ENCODE peak calls at places on chromosome 2, in eight cellular contexts. One of them, this sample, is unnamed.

GRCh38 chr2:13289310-13289709 is 572.6 kb downstream of the TRIB2 start:
- DNase-seq in tibial nerve: no peak
- DNase-seq in aorta: no peak
- DNase-seq in colonic mucosa: no peak
- DNase-seq in lower lobe of right lung: no peak
- DNase-seq in Karpas-422: no peak
- DNase-seq in neuronal stem cell: no peak
- DNase-seq in heart left ventricle: no peak
- DNase-seq in this sample: no peak

GRCh38 chr2:127069003-127069402 is 38.0 kb downstream of the BIN1 start:
- DNase-seq in tibial nerve: no peak
- DNase-seq in aorta: no peak
- DNase-seq in colonic mucosa: no peak
- DNase-seq in lower lobe of right lung: no peak
- DNase-seq in Karpas-422: no peak
- DNase-seq in neuronal stem cell: no peak
- DNase-seq in heart left ventricle: no peak
- DNase-seq in this sample: no peak

GRCh38 chr2:142041996-142042395 is 88.8 kb downstream of the LRP1B start:
- DNase-seq in tibial nerve: no peak
- DNase-seq in aorta: no peak
- DNase-seq in colonic mucosa: no peak
- DNase-seq in lower lobe of right lung: no peak
- DNase-seq in Karpas-422: no peak
- DNase-seq in neuronal stem cell: no peak
- DNase-seq in heart left ventricle: no peak
- DNase-seq in this sample: no peak

GRCh38 chr2:125313806-125314205 is 1288.7 kb downstream of the CNTNAP5 start:
- DNase-seq in tibial nerve: no peak
- DNase-seq in aorta: no peak
- DNase-seq in colonic mucosa: no peak
- DNase-seq in lower lobe of right lung: no peak
- DNase-seq in Karpas-422: no peak
- DNase-seq in neuronal stem cell: no peak
- DNase-seq in heart left ventricle: no peak
- DNase-seq in this sample: no peak

GRCh38 chr2:28366496-28367282 is 26.0 kb upstream of the FOSL2 start:
- DNase-seq in tibial nerve: no peak
- DNase-seq in aorta: no peak
- DNase-seq in colonic mucosa: peak; percentile 80
- DNase-seq in lower lobe of right lung: no peak
- DNase-seq in Karpas-422: no peak
- DNase-seq in neuronal stem cell: no peak
- DNase-seq in heart left ventricle: no peak
- DNase-seq in this sample: no peak

GRCh38 chr2:215880970-215881369 is 132.4 kb downstream of the MREG start:
- DNase-seq in tibial nerve: no peak
- DNase-seq in aorta: no peak
- DNase-seq in colonic mucosa: no peak
- DNase-seq in lower lobe of right lung: no peak
- DNase-seq in Karpas-422: peak; percentile 52
- DNase-seq in neuronal stem cell: no peak
- DNase-seq in heart left ventricle: no peak
- DNase-seq in this sample: no peak

GRCh38 chr2:71928734-71929481 is 218.8 kb downstream of the CYP26B1 start:
- DNase-seq in tibial nerve: no peak
- DNase-seq in aorta: no peak
- DNase-seq in colonic mucosa: no peak
- DNase-seq in lower lobe of right lung: no peak
- DNase-seq in Karpas-422: no peak
- DNase-seq in neuronal stem cell: no peak
- DNase-seq in heart left ventricle: no peak
- DNase-seq in this sample: no peak

GRCh38 chr2:33835926-33836325 is 236.8 kb upstream of the FAM98A start:
- DNase-seq in tibial nerve: no peak
- DNase-seq in aorta: no peak
- DNase-seq in colonic mucosa: no peak
- DNase-seq in lower lobe of right lung: no peak
- DNase-seq in Karpas-422: no peak
- DNase-seq in neuronal stem cell: no peak
- DNase-seq in heart left ventricle: no peak
- DNase-seq in this sample: no peak

GRCh38 chr2:8416836-8417832 is 264.7 kb upstream of the ID2 start:
- DNase-seq in tibial nerve: no peak
- DNase-seq in aorta: no peak
- DNase-seq in colonic mucosa: no peak
- DNase-seq in lower lobe of right lung: no peak
- DNase-seq in Karpas-422: no peak
- DNase-seq in neuronal stem cell: no peak
- DNase-seq in heart left ventricle: no peak
- DNase-seq in this sample: no peak

GRCh38 chr2:29657674-29658073 is 263.7 kb downstream of the ALK start:
- DNase-seq in tibial nerve: no peak
- DNase-seq in aorta: no peak
- DNase-seq in colonic mucosa: no peak
- DNase-seq in lower lobe of right lung: no peak
- DNase-seq in Karpas-422: no peak
- DNase-seq in neuronal stem cell: no peak
- DNase-seq in heart left ventricle: no peak
- DNase-seq in this sample: no peak

GRCh38 chr2:176297737-176298136 is 28.5 kb downstream of the MTX2 start:
- DNase-seq in tibial nerve: no peak
- DNase-seq in aorta: no peak
- DNase-seq in colonic mucosa: no peak
- DNase-seq in lower lobe of right lung: no peak
- DNase-seq in Karpas-422: no peak
- DNase-seq in neuronal stem cell: no peak
- DNase-seq in heart left ventricle: no peak
- DNase-seq in this sample: no peak

GRCh38 chr2:181183878-181184553 is 203.6 kb downstream of the UBE2E3 start:
- DNase-seq in tibial nerve: no peak
- DNase-seq in aorta: no peak
- DNase-seq in colonic mucosa: no peak
- DNase-seq in lower lobe of right lung: no peak
- DNase-seq in Karpas-422: peak; percentile 86
- DNase-seq in neuronal stem cell: no peak
- DNase-seq in heart left ventricle: no peak
- DNase-seq in this sample: peak; percentile 65

GRCh38 chr2:26189123-26189522 is 16.2 kb downstream of the GAREM2 start:
- DNase-seq in tibial nerve: no peak
- DNase-seq in aorta: no peak
- DNase-seq in colonic mucosa: no peak
- DNase-seq in lower lobe of right lung: no peak
- DNase-seq in Karpas-422: no peak
- DNase-seq in neuronal stem cell: no peak
- DNase-seq in heart left ventricle: no peak
- DNase-seq in this sample: no peak
- H3K36me3 ChIP-seq in tibial nerve: no peaks in the 10 kb centered on the region
- H3K36me3 ChIP-seq in aorta: peaks cover 4% of the 10 kb centered on the region
- H3K36me3 ChIP-seq in colonic mucosa: peaks cover 2% of the 10 kb centered on the region
- H3K36me3 ChIP-seq in lower lobe of right lung: peaks cover 42% of the 10 kb centered on the region
- H3K36me3 ChIP-seq in Karpas-422: peaks cover 3% of the 10 kb centered on the region
- H3K36me3 ChIP-seq in neuronal stem cell: peaks cover 88% of the 10 kb centered on the region
- H3K36me3 ChIP-seq in heart left ventricle: peaks cover 9% of the 10 kb centered on the region
- H3K36me3 ChIP-seq in this sample: peaks cover 38% of the 10 kb centered on the region

GRCh38 chr2:69464575-69464974 is 27.3 kb upstream of the NFU1 start:
- DNase-seq in tibial nerve: peak; percentile 16
- DNase-seq in aorta: no peak
- DNase-seq in colonic mucosa: no peak
- DNase-seq in lower lobe of right lung: no peak
- DNase-seq in Karpas-422: no peak
- DNase-seq in neuronal stem cell: no peak
- DNase-seq in heart left ventricle: no peak
- DNase-seq in this sample: no peak
- H3K4me1 ChIP-seq in tibial nerve: peaks cover 18% of the 10 kb centered on the region
- H3K4me1 ChIP-seq in aorta: peaks cover 4% of the 10 kb centered on the region
- H3K4me1 ChIP-seq in colonic mucosa: no peaks in the 10 kb centered on the region
- H3K4me1 ChIP-seq in lower lobe of right lung: no peaks in the 10 kb centered on the region
- H3K4me1 ChIP-seq in Karpas-422: no peaks in the 10 kb centered on the region
- H3K4me1 ChIP-seq in neuronal stem cell: no peaks in the 10 kb centered on the region
- H3K4me1 ChIP-seq in heart left ventricle: peaks cover 13% of the 10 kb centered on the region
- H3K4me1 ChIP-seq in this sample: no peaks in the 10 kb centered on the region

DNA sequence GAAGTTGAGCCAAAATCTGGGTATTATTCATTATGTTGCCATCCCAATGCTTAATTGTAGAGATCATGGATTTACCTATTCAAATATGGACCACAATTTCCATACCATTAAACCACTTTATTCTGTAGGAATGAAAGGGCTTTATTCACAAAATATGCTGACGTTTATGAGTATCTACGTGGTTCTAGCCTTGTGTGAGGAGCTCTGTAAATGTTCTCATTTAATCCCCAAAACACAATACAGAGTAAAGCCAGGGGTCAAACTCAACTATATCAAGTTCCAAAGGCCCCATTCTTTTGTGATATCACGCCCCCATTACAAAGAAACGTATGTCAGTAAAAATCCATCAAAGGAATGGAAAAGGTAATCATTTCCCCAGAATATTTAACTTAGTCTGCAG is 61.9 kb downstream of the ANTXR1 start:
- DNase-seq in tibial nerve: no peak
- DNase-seq in aorta: no peak
- DNase-seq in colonic mucosa: no peak
- DNase-seq in lower lobe of right lung: no peak
- DNase-seq in Karpas-422: no peak
- DNase-seq in neuronal stem cell: no peak
- DNase-seq in heart left ventricle: no peak
- DNase-seq in this sample: no peak
- H3K36me3 ChIP-seq in tibial nerve: no peaks in the 10 kb centered on the region
- H3K36me3 ChIP-seq in aorta: peaks cover 10% of the 10 kb centered on the region
- H3K36me3 ChIP-seq in colonic mucosa: no peaks in the 10 kb centered on the region
- H3K36me3 ChIP-seq in lower lobe of right lung: peaks cover 11% of the 10 kb centered on the region
- H3K36me3 ChIP-seq in Karpas-422: no peaks in the 10 kb centered on the region
- H3K36me3 ChIP-seq in neuronal stem cell: peaks cover 90% of the 10 kb centered on the region
- H3K36me3 ChIP-seq in heart left ventricle: no peaks in the 10 kb centered on the region
- H3K36me3 ChIP-seq in this sample: no peaks in the 10 kb centered on the region

GRCh38 chr2:104858325-104858978 is 4.5 kb downstream of the POU3F3 start:
- DNase-seq in tibial nerve: no peak
- DNase-seq in aorta: no peak
- DNase-seq in colonic mucosa: no peak
- DNase-seq in lower lobe of right lung: no peak
- DNase-seq in Karpas-422: no peak
- DNase-seq in neuronal stem cell: no peak
- DNase-seq in heart left ventricle: no peak
- DNase-seq in this sample: no peak

GRCh38 chr2:104856973-104857261 is 3.0 kb downstream of the POU3F3 start:
- DNase-seq in tibial nerve: no peak
- DNase-seq in aorta: no peak
- DNase-seq in colonic mucosa: no peak
- DNase-seq in lower lobe of right lung: no peak
- DNase-seq in Karpas-422: no peak
- DNase-seq in neuronal stem cell: no peak
- DNase-seq in heart left ventricle: no peak
- DNase-seq in this sample: no peak

GRCh38 chr2:104856086-104856972 is 2.4 kb downstream of the POU3F3 start:
- DNase-seq in tibial nerve: no peak
- DNase-seq in aorta: no peak
- DNase-seq in colonic mucosa: no peak
- DNase-seq in lower lobe of right lung: no peak
- DNase-seq in Karpas-422: no peak
- DNase-seq in neuronal stem cell: no peak
- DNase-seq in heart left ventricle: no peak
- DNase-seq in this sample: no peak

GRCh38 chr2:104859310-104860130 is 5.6 kb downstream of the POU3F3 start:
- DNase-seq in tibial nerve: no peak
- DNase-seq in aorta: no peak
- DNase-seq in colonic mucosa: no peak
- DNase-seq in lower lobe of right lung: no peak
- DNase-seq in Karpas-422: no peak
- DNase-seq in neuronal stem cell: no peak
- DNase-seq in heart left ventricle: no peak
- DNase-seq in this sample: no peak

GRCh38 chr2:104857262-104858221 is 3.6 kb downstream of the POU3F3 start:
- DNase-seq in tibial nerve: no peak
- DNase-seq in aorta: no peak
- DNase-seq in colonic mucosa: no peak
- DNase-seq in lower lobe of right lung: no peak
- DNase-seq in Karpas-422: no peak
- DNase-seq in neuronal stem cell: no peak
- DNase-seq in heart left ventricle: no peak
- DNase-seq in this sample: no peak
- H3K4me1 ChIP-seq in tibial nerve: peaks cover 56% of the 10 kb centered on the region
- H3K4me1 ChIP-seq in aorta: no peaks in the 10 kb centered on the region
- H3K4me1 ChIP-seq in colonic mucosa: peaks cover 13% of the 10 kb centered on the region
- H3K4me1 ChIP-seq in lower lobe of right lung: peaks cover 44% of the 10 kb centered on the region
- H3K4me1 ChIP-seq in Karpas-422: no peaks in the 10 kb centered on the region
- H3K4me1 ChIP-seq in neuronal stem cell: peaks cover 4% of the 10 kb centered on the region
- H3K4me1 ChIP-seq in heart left ventricle: peaks cover 7% of the 10 kb centered on the region
- H3K4me1 ChIP-seq in this sample: peaks cover 3% of the 10 kb centered on the region

GRCh38 chr2:235807347-235807746 is 313.5 kb downstream of the AGAP1 start:
- DNase-seq in tibial nerve: no peak
- DNase-seq in aorta: peak; percentile 44
- DNase-seq in colonic mucosa: no peak
- DNase-seq in lower lobe of right lung: no peak
- DNase-seq in Karpas-422: no peak
- DNase-seq in neuronal stem cell: peak; percentile 5
- DNase-seq in heart left ventricle: no peak
- DNase-seq in this sample: no peak

GRCh38 chr2:235812185-235812670 is 318.4 kb downstream of the AGAP1 start:
- DNase-seq in tibial nerve: no peak
- DNase-seq in aorta: peak; percentile 52
- DNase-seq in colonic mucosa: no peak
- DNase-seq in lower lobe of right lung: no peak
- DNase-seq in Karpas-422: no peak
- DNase-seq in neuronal stem cell: peak; percentile 15
- DNase-seq in heart left ventricle: no peak
- DNase-seq in this sample: no peak

GRCh38 chr2:235808366-235808765 is 314.5 kb downstream of the AGAP1 start:
- DNase-seq in tibial nerve: no peak
- DNase-seq in aorta: peak; percentile 55
- DNase-seq in colonic mucosa: no peak
- DNase-seq in lower lobe of right lung: no peak
- DNase-seq in Karpas-422: no peak
- DNase-seq in neuronal stem cell: no peak
- DNase-seq in heart left ventricle: no peak
- DNase-seq in this sample: no peak

GRCh38 chr2:235811446-235812184 is 317.8 kb downstream of the AGAP1 start:
- DNase-seq in tibial nerve: no peak
- DNase-seq in aorta: peak; percentile 61
- DNase-seq in colonic mucosa: no peak
- DNase-seq in lower lobe of right lung: no peak
- DNase-seq in Karpas-422: no peak
- DNase-seq in neuronal stem cell: no peak
- DNase-seq in heart left ventricle: no peak
- DNase-seq in this sample: no peak

DNA sequence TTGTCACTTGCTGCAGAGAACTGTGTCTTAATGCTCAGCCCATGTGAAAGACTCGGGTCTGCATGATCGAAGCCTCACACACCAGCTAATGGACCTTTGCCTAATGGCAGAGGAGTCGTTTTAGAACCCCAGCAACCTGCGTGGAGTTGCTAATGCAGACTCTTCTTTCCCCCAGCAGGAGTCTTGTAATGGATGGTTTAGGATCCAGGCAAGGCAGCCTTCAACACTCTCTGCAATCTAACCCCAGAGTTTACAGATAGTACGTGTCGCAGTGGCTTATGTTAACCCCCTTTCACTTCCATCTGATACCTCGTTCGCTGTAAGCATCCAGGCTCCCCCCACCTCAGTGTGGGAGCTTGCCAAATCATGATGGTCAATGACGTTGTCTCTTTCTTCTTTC is 316.5 kb downstream of the AGAP1 start:
- DNase-seq in tibial nerve: no peak
- DNase-seq in aorta: no peak
- DNase-seq in colonic mucosa: no peak
- DNase-seq in lower lobe of right lung: no peak
- DNase-seq in Karpas-422: no peak
- DNase-seq in neuronal stem cell: no peak
- DNase-seq in heart left ventricle: no peak
- DNase-seq in this sample: no peak
- H3K36me3 ChIP-seq in tibial nerve: no peaks in the 10 kb centered on the region
- H3K36me3 ChIP-seq in aorta: peaks cover 6% of the 10 kb centered on the region
- H3K36me3 ChIP-seq in colonic mucosa: no peaks in the 10 kb centered on the region
- H3K36me3 ChIP-seq in lower lobe of right lung: peaks cover 85% of the 10 kb centered on the region
- H3K36me3 ChIP-seq in Karpas-422: no peaks in the 10 kb centered on the region
- H3K36me3 ChIP-seq in neuronal stem cell: peaks cover 99% of the 10 kb centered on the region
- H3K36me3 ChIP-seq in heart left ventricle: no peaks in the 10 kb centered on the region
- H3K36me3 ChIP-seq in this sample: no peaks in the 10 kb centered on the region

This sample was measured in OCI-LY7.